ENCODE peak calls at places on chromosomes 12 and 14, in four cellular contexts. T is GM23338, W is tibial nerve, Q is upper lobe of right lung. X is an unnamed sample.

GRCh38 chr12:56297400-56297799 is 2.7 kb downstream of the CS start:
- DNase-seq in W (no peak), T (no peak), Q (peak; percentile 22), X (no peak)

GRCh38 chr12:7877421-7877820 is 4.7 kb upstream of the SLC2A14 start:
- DNase-seq in Q (no peak), T (no peak), W (no peak), X (no peak)

GRCh38 chr12:115337693-115338543 is 653.9 kb upstream of the TBX3 start:
- DNase-seq in T (peak; percentile 31), W (peak; percentile 16), Q (no peak), X (peak; percentile 92)

GRCh38 chr14:43790681-43791080 is 716.4 kb downstream of the FSCB start:
- DNase-seq in T (no peak), W (no peak), Q (no peak), X (no peak)

GRCh38 chr12:41795910-41796309 is 348.8 kb downstream of the GXYLT1 start:
- DNase-seq in Q (no peak), W (no peak), T (peak; percentile 72), X (no peak)

GRCh38 chr12:83114042-83114441 is 427.3 kb downstream of the TMTC2 start:
- DNase-seq in Q (no peak), W (no peak), T (no peak), X (no peak)

GRCh38 chr12:132095520-132096409 is 48.4 kb downstream of the DDX51 start:
- DNase-seq in W (no peak), Q (no peak), T (no peak), X (no peak)

GRCh38 chr14:35480119-35480769 is 53.7 kb upstream of the INSM2 start:
- DNase-seq in W (no peak), T (no peak), Q (no peak), X (no peak)

GRCh38 chr12:93550748-93551611 is 21.5 kb upstream of the SOCS2 start:
- DNase-seq in T (no peak), W (no peak), Q (no peak), X (no peak)

GRCh38 chr14:28375295-28375694 is 391.3 kb upstream of the FOXG1 start:
- DNase-seq in W (no peak), Q (no peak), T (peak; percentile 76), X (peak; percentile 54)

GRCh38 chr14:92719890-92720323 is 28.5 kb downstream of the LGMN start:
- DNase-seq in T (no peak), W (no peak), Q (no peak), X (no peak)

GRCh38 chr12:115657081-115658013 is 620.1 kb downstream of the MED13L start:
- DNase-seq in Q (no peak), T (no peak), W (no peak), X (no peak)

GRCh38 chr12:93122089-93122488 is 193.0 kb upstream of the EEA1 start:
- DNase-seq in Q (no peak), T (no peak), W (no peak), X (peak; percentile 59)

GRCh38 chr14:101957406-101958234 is 6.8 kb upstream of the DYNC1H1 start:
- DNase-seq in W (no peak), Q (no peak), T (no peak), X (no peak)

GRCh38 chr12:38342444-38342843 is 25.9 kb downstream of the ALG10B start:
- DNase-seq in Q (no peak), W (no peak), T (no peak), X (no peak)

GRCh38 chr12:113359133-113359938 is 949 bp downstream of the PLBD2 start:
- DNase-seq in T (no peak), W (no peak), Q (no peak), X (no peak)

GRCh38 chr12:54038760-54039414 is 6.0 kb downstream of the HOXC5 start:
- DNase-seq in Q (no peak), W (peak; percentile 66), T (no peak), X (no peak)

GRCh38 chr12:24902521-24903304 is 46.2 kb downstream of the BCAT1 start:
- DNase-seq in Q (peak; percentile 76), T (peak; percentile 79), W (no peak), X (peak; percentile 49)

GRCh38 chr12:31999692-32000091 is 40.5 kb downstream of the RESF1 start:
- DNase-seq in W (no peak), Q (no peak), T (no peak), X (no peak)

GRCh38 chr12:25935355-25936144 is 22.9 kb upstream of the RASSF8 start:
- DNase-seq in Q (no peak), W (no peak), T (no peak), X (no peak)

GRCh38 chr12:109833307-109834189 is at the start of gene TRPV4:
- DNase-seq in Q (peak; percentile 66), T (peak; percentile 78), W (no peak), X (peak; percentile 17)

GRCh38 chr14:55553791-55554190 is 26.2 kb upstream of the KTN1 start:
- DNase-seq in W (no peak), Q (no peak), T (no peak), X (no peak)

GRCh38 chr12:25855716-25856115 is 102.8 kb upstream of the RASSF8 start:
- DNase-seq in W (no peak), Q (no peak), T (no peak), X (peak; percentile 39)

GRCh38 chr14:70192915-70193314 is 4.2 kb upstream of the SLC8A3 start:
- DNase-seq in Q (no peak), T (peak; percentile 36), W (no peak), X (no peak)

GRCh38 chr14:20655851-20656250 is 14.4 kb upstream of the OR6S1 start:
- DNase-seq in W (no peak), Q (no peak), T (peak; percentile 41), X (no peak)

DNA sequence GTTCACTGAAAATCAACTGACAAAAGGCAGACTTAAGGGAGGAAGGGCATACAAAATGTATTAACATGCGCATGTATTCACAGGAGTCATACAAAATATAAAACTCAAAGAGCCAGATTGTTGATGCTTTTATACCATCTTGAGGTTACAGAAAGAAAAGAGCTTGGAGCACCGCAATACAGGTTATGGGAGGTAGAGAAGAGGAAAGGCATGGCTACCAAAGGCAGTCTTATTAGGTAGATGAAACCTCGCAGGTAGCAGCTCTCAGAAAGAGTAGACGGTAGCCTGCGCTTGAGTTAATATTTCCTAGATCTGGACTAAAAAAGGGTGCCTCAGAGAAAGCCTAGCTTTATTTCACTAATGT is 69.0 kb upstream of the DHRS4 start:
- DNase-seq in Q (no peak), W (no peak), T (no peak), X (no peak)
- TF ChIP-seq CTCF in Q (no peak), W (no peak), T (no peak), X (no peak)

GRCh38 chr14:65412189-65412846 is at the start of gene FUT8:
- DNase-seq in T (peak; percentile 95), Q (peak; percentile 98), W (peak; percentile 88), X (peak; percentile 97)

GRCh38 chr14:65410640-65411039 is 1.9 kb upstream of the FUT8 start:
- DNase-seq in Q (no peak), T (no peak), W (no peak), X (no peak)

GRCh38 chr14:65412881-65413738 is 580 bp downstream of the FUT8 start:
- DNase-seq in T (peak; percentile 70), Q (peak; percentile 90), W (no peak), X (peak; percentile 74)

GRCh38 chr14:65413739-65414045 is 1.2 kb downstream of the FUT8 start:
- DNase-seq in Q (no peak), T (no peak), W (no peak), X (no peak)

DNA sequence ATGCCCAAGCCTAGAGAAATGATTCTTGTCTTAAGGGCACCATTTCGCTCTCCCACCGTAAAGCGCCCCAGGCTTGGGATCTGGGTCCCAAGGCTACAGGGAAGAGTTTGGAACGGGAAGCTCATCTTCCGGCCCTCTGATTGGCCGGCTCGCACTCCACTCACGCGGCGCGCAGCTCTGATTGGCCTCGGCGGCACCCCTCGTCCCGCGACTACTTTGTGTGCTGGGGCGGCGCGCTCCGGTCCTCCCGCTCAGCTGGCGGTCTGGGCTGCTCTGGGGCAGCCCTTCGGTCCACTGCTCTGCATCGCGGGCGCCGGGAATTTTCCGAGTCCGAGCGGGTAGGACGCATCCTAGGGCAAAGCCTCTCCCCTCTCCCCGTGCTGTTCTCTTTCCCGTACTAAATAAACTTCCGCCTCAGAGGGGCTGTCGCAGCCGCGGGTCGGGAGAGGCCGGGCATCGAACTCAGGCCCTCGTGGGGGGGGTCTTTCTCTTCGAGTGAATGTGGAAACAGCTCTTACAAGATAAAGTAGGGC is 808 bp upstream of the FUT8 start:
- DNase-seq in Q (peak; percentile 96), T (peak; percentile 97), W (peak; percentile 89), X (peak; percentile 92)
- TF ChIP-seq CTCF in Q (no peak), T (no peak), W (no peak), X (no peak)

DNA sequence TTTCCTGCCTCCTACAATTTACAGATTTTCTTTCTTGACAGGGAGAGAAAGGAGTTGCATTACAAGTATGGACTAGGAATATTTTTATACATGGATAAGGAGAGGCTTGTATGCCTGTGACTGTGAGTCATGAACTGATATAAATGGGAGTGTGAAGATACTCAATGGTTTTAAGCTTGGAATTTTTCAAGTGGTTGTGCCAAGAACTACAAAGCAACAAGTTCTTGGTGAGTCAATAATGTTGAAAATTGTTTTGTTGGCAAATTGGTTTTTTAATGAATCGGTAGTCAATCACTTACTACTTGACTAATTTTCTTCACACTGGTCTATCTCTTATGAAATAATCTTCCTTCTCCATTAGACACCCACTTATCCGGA is 58.9 kb upstream of the HMGA2 start:
- DNase-seq in Q (no peak), T (no peak), W (no peak), X (peak; percentile 64)
- TF ChIP-seq CTCF in Q (no peak), T (no peak), W (no peak), X (no peak)

GRCh38 chr14:52922656-52923055 is 28.2 kb downstream of the FERMT2 start:
- DNase-seq in Q (no peak), W (no peak), T (no peak), X (peak; percentile 64)

GRCh38 chr14:52922059-52922458 is 28.8 kb downstream of the FERMT2 start:
- DNase-seq in T (no peak), Q (no peak), W (no peak), X (no peak)

GRCh38 chr14:52919971-52920370 is 30.9 kb downstream of the FERMT2 start:
- DNase-seq in T (no peak), Q (no peak), W (no peak), X (peak; percentile 40)

GRCh38 chr14:52926994-52927393 is 23.9 kb downstream of the FERMT2 start:
- DNase-seq in Q (no peak), T (no peak), W (no peak), X (peak; percentile 53)

DNA sequence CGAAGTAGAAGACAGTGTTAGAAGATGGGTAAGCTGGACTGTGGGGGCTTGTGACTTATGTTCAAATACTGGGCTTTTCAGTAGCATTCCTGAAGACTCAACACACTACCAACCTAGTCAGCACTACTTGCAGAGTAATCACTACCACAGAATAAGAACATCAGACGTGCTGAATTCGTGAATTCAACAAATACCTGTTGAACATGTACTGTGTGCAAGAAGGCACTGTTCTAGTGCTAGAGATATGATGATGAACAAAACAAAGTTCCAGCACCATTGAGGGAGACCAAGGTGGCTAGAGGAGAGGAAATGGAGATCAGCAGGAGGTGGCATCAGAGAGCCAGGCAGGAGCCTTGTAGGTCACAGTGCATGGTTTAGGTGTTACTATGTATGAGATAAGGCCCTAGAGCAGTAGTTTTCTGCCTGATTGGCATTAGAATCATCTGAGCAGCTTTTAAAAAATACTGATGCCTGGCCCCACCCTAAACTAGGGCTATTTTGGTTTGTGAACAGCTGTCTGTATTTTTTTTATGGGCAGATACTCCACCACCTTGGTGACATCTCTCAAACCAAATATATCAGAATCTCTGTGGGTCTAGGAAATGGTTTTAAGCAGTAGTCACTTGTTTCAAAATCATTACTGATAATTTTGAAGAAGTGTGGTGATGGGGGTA is 26.8 kb downstream of the FERMT2 start:
- DNase-seq in T (peak; percentile 51), Q (no peak), W (no peak), X (no peak)
- TF ChIP-seq CTCF in T (peak; percentile 20), Q (no peak), W (no peak), X (no peak)

X was measured in astrocyte of the spinal cord.